ENCODE peak calls at places on chromosomes 3 and 15, in four cellular contexts. One of them, this sample, is unnamed.

GRCh38 chr3:196047391-196048030 is 34.4 kb downstream of the TFRC start:
- DNase-seq in stomach: no peak
- DNase-seq in activated CD4-positive, alpha-beta T cell treated with anti-CD3 and anti-CD28 coated beads for 4 hours: no peak
- DNase-seq in SK-MEL-5: no peak
- DNase-seq in this sample: no peak

GRCh38 chr15:64894395-64895056 is 17.2 kb upstream of the ANKDD1A start:
- DNase-seq in activated CD4-positive, alpha-beta T cell treated with anti-CD3 and anti-CD28 coated beads for 4 hours: peak
- DNase-seq in SK-MEL-5: no peak
- DNase-seq in stomach: peak
- DNase-seq in this sample: peak

GRCh38 chr15:96409231-96410138 is 79.0 kb downstream of the NR2F2 start:
- DNase-seq in SK-MEL-5: no peak
- DNase-seq in activated CD4-positive, alpha-beta T cell treated with anti-CD3 and anti-CD28 coated beads for 4 hours: no peak
- DNase-seq in stomach: no peak
- DNase-seq in this sample: no peak

GRCh38 chr15:66617137-66618090 is 51.6 kb upstream of the LCTL start:
- DNase-seq in stomach: peak
- DNase-seq in activated CD4-positive, alpha-beta T cell treated with anti-CD3 and anti-CD28 coated beads for 4 hours: no peak
- DNase-seq in SK-MEL-5: no peak
- DNase-seq in this sample: peak

GRCh38 chr3:66606126-66606525 is 105.3 kb upstream of the LRIG1 start:
- DNase-seq in stomach: no peak
- DNase-seq in activated CD4-positive, alpha-beta T cell treated with anti-CD3 and anti-CD28 coated beads for 4 hours: no peak
- DNase-seq in SK-MEL-5: no peak
- DNase-seq in this sample: no peak

GRCh38 chr15:67241132-67241855 is 13.2 kb downstream of the AAGAB start:
- DNase-seq in SK-MEL-5: no peak
- DNase-seq in stomach: no peak
- DNase-seq in activated CD4-positive, alpha-beta T cell treated with anti-CD3 and anti-CD28 coated beads for 4 hours: no peak
- DNase-seq in this sample: no peak

GRCh38 chr3:178982138-178982537 is 89.5 kb downstream of the ZMAT3 start:
- DNase-seq in activated CD4-positive, alpha-beta T cell treated with anti-CD3 and anti-CD28 coated beads for 4 hours: no peak
- DNase-seq in SK-MEL-5: no peak
- DNase-seq in stomach: no peak
- DNase-seq in this sample: no peak

GRCh38 chr3:13657660-13658435 is 108.9 kb downstream of the FBLN2 start:
- DNase-seq in activated CD4-positive, alpha-beta T cell treated with anti-CD3 and anti-CD28 coated beads for 4 hours: peak
- DNase-seq in SK-MEL-5: peak
- DNase-seq in stomach: peak
- DNase-seq in this sample: peak

GRCh38 chr3:79211588-79212359 is 556.0 kb downstream of the ROBO1 start:
- DNase-seq in stomach: no peak
- DNase-seq in activated CD4-positive, alpha-beta T cell treated with anti-CD3 and anti-CD28 coated beads for 4 hours: no peak
- DNase-seq in SK-MEL-5: no peak
- DNase-seq in this sample: no peak

GRCh38 chr3:36957862-36958686 is 13.2 kb upstream of the TRANK1 start:
- DNase-seq in stomach: no peak
- DNase-seq in SK-MEL-5: no peak
- DNase-seq in activated CD4-positive, alpha-beta T cell treated with anti-CD3 and anti-CD28 coated beads for 4 hours: no peak
- DNase-seq in this sample: no peak

GRCh38 chr15:58608129-58608590 is 141.3 kb downstream of the ADAM10 start:
- DNase-seq in stomach: no peak
- DNase-seq in activated CD4-positive, alpha-beta T cell treated with anti-CD3 and anti-CD28 coated beads for 4 hours: no peak
- DNase-seq in SK-MEL-5: no peak
- DNase-seq in this sample: no peak

GRCh38 chr3:54719914-54720313 is 207.9 kb downstream of the LRTM1 start:
- DNase-seq in stomach: no peak
- DNase-seq in SK-MEL-5: no peak
- DNase-seq in activated CD4-positive, alpha-beta T cell treated with anti-CD3 and anti-CD28 coated beads for 4 hours: no peak
- DNase-seq in this sample: no peak

GRCh38 chr3:157112536-157112935 is 47.4 kb downstream of the CCNL1 start:
- DNase-seq in stomach: no peak
- DNase-seq in SK-MEL-5: no peak
- DNase-seq in activated CD4-positive, alpha-beta T cell treated with anti-CD3 and anti-CD28 coated beads for 4 hours: no peak
- DNase-seq in this sample: no peak

GRCh38 chr15:83846847-83847246 is 192.9 kb downstream of the ADAMTSL3 start:
- DNase-seq in stomach: no peak
- DNase-seq in activated CD4-positive, alpha-beta T cell treated with anti-CD3 and anti-CD28 coated beads for 4 hours: no peak
- DNase-seq in SK-MEL-5: no peak
- DNase-seq in this sample: no peak

GRCh38 chr3:15858547-15859506 is 61.0 kb upstream of the ANKRD28 start:
- DNase-seq in stomach: peak
- DNase-seq in activated CD4-positive, alpha-beta T cell treated with anti-CD3 and anti-CD28 coated beads for 4 hours: peak
- DNase-seq in SK-MEL-5: peak
- DNase-seq in this sample: peak

GRCh38 chr3:186239321-186239720 is 122.7 kb downstream of the DGKG start:
- DNase-seq in activated CD4-positive, alpha-beta T cell treated with anti-CD3 and anti-CD28 coated beads for 4 hours: no peak
- DNase-seq in stomach: peak
- DNase-seq in SK-MEL-5: peak
- DNase-seq in this sample: no peak

GRCh38 chr3:159881828-159882309 is 106.8 kb upstream of the IL12A start:
- DNase-seq in stomach: no peak
- DNase-seq in activated CD4-positive, alpha-beta T cell treated with anti-CD3 and anti-CD28 coated beads for 4 hours: no peak
- DNase-seq in SK-MEL-5: no peak
- DNase-seq in this sample: peak

GRCh38 chr3:42507252-42507651 is 4.8 kb downstream of the VIPR1 start:
- DNase-seq in activated CD4-positive, alpha-beta T cell treated with anti-CD3 and anti-CD28 coated beads for 4 hours: no peak
- DNase-seq in SK-MEL-5: no peak
- DNase-seq in stomach: peak
- DNase-seq in this sample: peak

GRCh38 chr3:156416846-156417581 is 137.9 kb downstream of the SSR3 start:
- DNase-seq in stomach: no peak
- DNase-seq in SK-MEL-5: no peak
- DNase-seq in activated CD4-positive, alpha-beta T cell treated with anti-CD3 and anti-CD28 coated beads for 4 hours: no peak
- DNase-seq in this sample: no peak

GRCh38 chr15:66704783-66705113 is 2.7 kb downstream of the SMAD6 start:
- DNase-seq in activated CD4-positive, alpha-beta T cell treated with anti-CD3 and anti-CD28 coated beads for 4 hours: no peak
- DNase-seq in stomach: peak
- DNase-seq in SK-MEL-5: no peak
- DNase-seq in this sample: no peak

GRCh38 chr3:138849541-138849940 is 14.8 kb upstream of the PIK3CB start:
- DNase-seq in SK-MEL-5: peak
- DNase-seq in stomach: no peak
- DNase-seq in activated CD4-positive, alpha-beta T cell treated with anti-CD3 and anti-CD28 coated beads for 4 hours: no peak
- DNase-seq in this sample: no peak

GRCh38 chr3:116078561-116078960 is 366.7 kb downstream of the LSAMP start:
- DNase-seq in stomach: no peak
- DNase-seq in SK-MEL-5: no peak
- DNase-seq in activated CD4-positive, alpha-beta T cell treated with anti-CD3 and anti-CD28 coated beads for 4 hours: no peak
- DNase-seq in this sample: no peak

GRCh38 chr3:184836090-184836785 is 24.3 kb downstream of the VPS8 start:
- DNase-seq in stomach: no peak
- DNase-seq in SK-MEL-5: no peak
- DNase-seq in activated CD4-positive, alpha-beta T cell treated with anti-CD3 and anti-CD28 coated beads for 4 hours: no peak
- DNase-seq in this sample: no peak

GRCh38 chr15:96254168-96254567 is 76.3 kb upstream of the NR2F2 start:
- DNase-seq in stomach: no peak
- DNase-seq in activated CD4-positive, alpha-beta T cell treated with anti-CD3 and anti-CD28 coated beads for 4 hours: no peak
- DNase-seq in SK-MEL-5: no peak
- DNase-seq in this sample: no peak

GRCh38 chr3:178618197-178618596 is 82.0 kb downstream of the KCNMB2 start:
- DNase-seq in SK-MEL-5: no peak
- DNase-seq in activated CD4-positive, alpha-beta T cell treated with anti-CD3 and anti-CD28 coated beads for 4 hours: no peak
- DNase-seq in stomach: no peak
- DNase-seq in this sample: no peak

GRCh38 chr3:118269537-118270125 is 765.0 kb downstream of the IGSF11 start:
- DNase-seq in stomach: no peak
- DNase-seq in SK-MEL-5: no peak
- DNase-seq in activated CD4-positive, alpha-beta T cell treated with anti-CD3 and anti-CD28 coated beads for 4 hours: no peak
- DNase-seq in this sample: no peak

GRCh38 chr3:16338124-16338523 is 73.1 kb downstream of the OXNAD1 start:
- DNase-seq in activated CD4-positive, alpha-beta T cell treated with anti-CD3 and anti-CD28 coated beads for 4 hours: peak
- DNase-seq in stomach: peak
- DNase-seq in SK-MEL-5: no peak
- DNase-seq in this sample: no peak

GRCh38 chr15:87609909-87610308 is 646.6 kb downstream of the NTRK3 start:
- DNase-seq in stomach: no peak
- DNase-seq in SK-MEL-5: no peak
- DNase-seq in activated CD4-positive, alpha-beta T cell treated with anti-CD3 and anti-CD28 coated beads for 4 hours: no peak
- DNase-seq in this sample: no peak

GRCh38 chr3:33438871-33439270 is 1.3 kb downstream of the UBP1 start:
- DNase-seq in stomach: no peak
- DNase-seq in SK-MEL-5: no peak
- DNase-seq in activated CD4-positive, alpha-beta T cell treated with anti-CD3 and anti-CD28 coated beads for 4 hours: no peak
- DNase-seq in this sample: no peak

GRCh38 chr15:64151727-64152506 is at the start of gene SNX22:
- DNase-seq in stomach: peak
- DNase-seq in SK-MEL-5: no peak
- DNase-seq in activated CD4-positive, alpha-beta T cell treated with anti-CD3 and anti-CD28 coated beads for 4 hours: peak
- DNase-seq in this sample: no peak

GRCh38 chr3:14139771-14140170 is 14.9 kb downstream of the TMEM43 start:
- DNase-seq in stomach: no peak
- DNase-seq in SK-MEL-5: no peak
- DNase-seq in activated CD4-positive, alpha-beta T cell treated with anti-CD3 and anti-CD28 coated beads for 4 hours: no peak
- DNase-seq in this sample: no peak

GRCh38 chr3:71160800-71161546 is 422.6 kb downstream of the FOXP1 start:
- DNase-seq in activated CD4-positive, alpha-beta T cell treated with anti-CD3 and anti-CD28 coated beads for 4 hours: no peak
- DNase-seq in SK-MEL-5: no peak
- DNase-seq in stomach: no peak
- DNase-seq in this sample: no peak

GRCh38 chr15:62758126-62758951 is 284.2 kb upstream of the TPM1 start:
- DNase-seq in SK-MEL-5: no peak
- DNase-seq in stomach: peak
- DNase-seq in activated CD4-positive, alpha-beta T cell treated with anti-CD3 and anti-CD28 coated beads for 4 hours: no peak
- DNase-seq in this sample: no peak

GRCh38 chr3:126269360-126269759 is 87.8 kb downstream of the KLF15 start:
- DNase-seq in activated CD4-positive, alpha-beta T cell treated with anti-CD3 and anti-CD28 coated beads for 4 hours: no peak
- DNase-seq in SK-MEL-5: peak
- DNase-seq in stomach: no peak
- DNase-seq in this sample: no peak

GRCh38 chr3:149783576-149783975 is 8.8 kb downstream of the ANKUB1 start:
- DNase-seq in activated CD4-positive, alpha-beta T cell treated with anti-CD3 and anti-CD28 coated beads for 4 hours: no peak
- DNase-seq in stomach: no peak
- DNase-seq in SK-MEL-5: no peak
- DNase-seq in this sample: no peak

GRCh38 chr3:141853146-141853690 is 23.2 kb upstream of the ATP1B3 start:
- DNase-seq in SK-MEL-5: no peak
- DNase-seq in stomach: no peak
- DNase-seq in activated CD4-positive, alpha-beta T cell treated with anti-CD3 and anti-CD28 coated beads for 4 hours: no peak
- DNase-seq in this sample: no peak

GRCh38 chr3:169772530-169772950 is 656 bp upstream of the MYNN start:
- DNase-seq in activated CD4-positive, alpha-beta T cell treated with anti-CD3 and anti-CD28 coated beads for 4 hours: no peak
- DNase-seq in stomach: peak
- DNase-seq in SK-MEL-5: peak
- DNase-seq in this sample: peak

GRCh38 chr3:60217156-60217911 is 1033.9 kb downstream of the FHIT start:
- DNase-seq in stomach: no peak
- DNase-seq in activated CD4-positive, alpha-beta T cell treated with anti-CD3 and anti-CD28 coated beads for 4 hours: no peak
- DNase-seq in SK-MEL-5: no peak
- DNase-seq in this sample: no peak

GRCh38 chr3:114058646-114059045 is 2.1 kb downstream of the QTRT2 start:
- DNase-seq in stomach: no peak
- DNase-seq in activated CD4-positive, alpha-beta T cell treated with anti-CD3 and anti-CD28 coated beads for 4 hours: no peak
- DNase-seq in SK-MEL-5: no peak
- DNase-seq in this sample: no peak